ENCODE peak calls at places on chromosomes 11 and 22, in six cellular contexts. R, M, P, L, G and B are unnamed samples.

GRCh38 chr11:18802381-18803257 is 11.0 kb upstream of the PTPN5 start:
- DNase-seq in R (peak; percentile 78), M (peak; percentile 82), P (peak; percentile 90), L (peak; percentile 52), G (peak; percentile 53), B (no peak)

GRCh38 chr22:32469799-32470212 is 4.8 kb upstream of the FBXO7 start:
- DNase-seq in R (no peak), M (peak; percentile 60), P (peak; percentile 82), L (no peak), G (no peak), B (no peak)

GRCh38 chr11:19861171-19861570 is 148.5 kb downstream of the NAV2 start:
- DNase-seq in R (no peak), M (no peak), P (no peak), L (no peak), G (no peak), B (no peak)

GRCh38 chr22:40637181-40638150 is 947 bp upstream of the MRTFA start:
- DNase-seq in R (peak; percentile 76), M (no peak), P (no peak), L (peak; percentile 63), G (peak; percentile 68), B (peak; percentile 84)

GRCh38 chr11:97614571-97614970 is 1224.8 kb downstream of the JRKL start:
- DNase-seq in R (no peak), M (no peak), P (no peak), L (no peak), G (no peak), B (no peak)

GRCh38 chr11:1618231-1618630 is 3.7 kb downstream of the KRTAP5-4 start:
- DNase-seq in R (no peak), M (no peak), P (no peak), L (no peak), G (no peak), B (no peak)

GRCh38 chr11:116459233-116459632 is 313.6 kb downstream of the BUD13 start:
- DNase-seq in R (no peak), M (no peak), P (no peak), L (no peak), G (no peak), B (no peak)

GRCh38 chr11:37026326-37026725 is 428.3 kb upstream of the RAG2 start:
- DNase-seq in R (no peak), M (no peak), P (no peak), L (no peak), G (no peak), B (no peak)

GRCh38 chr11:110141812-110142211 is 48.6 kb downstream of the ZC3H12C start:
- DNase-seq in R (no peak), M (no peak), P (no peak), L (no peak), G (no peak), B (no peak)

GRCh38 chr11:61601512-61601911 is 20.6 kb upstream of the SYT7 start:
- DNase-seq in R (no peak), M (no peak), P (no peak), L (no peak), G (no peak), B (no peak)
- TF ChIP-seq EP300 in R (no peak), M (no peak), P (no peak), L (no peak), G (no peak), B (no peak)

GRCh38 chr22:41917906-41918791 is 3.3 kb upstream of the SHISA8 start:
- DNase-seq in R (peak; percentile 32), M (peak; percentile 51), P (no peak), L (peak; percentile 58), G (peak; percentile 56), B (no peak)
- TF ChIP-seq EP300 in R (no peak), M (no peak), P (no peak), L (no peak), G (no peak), B (no peak)

DNA sequence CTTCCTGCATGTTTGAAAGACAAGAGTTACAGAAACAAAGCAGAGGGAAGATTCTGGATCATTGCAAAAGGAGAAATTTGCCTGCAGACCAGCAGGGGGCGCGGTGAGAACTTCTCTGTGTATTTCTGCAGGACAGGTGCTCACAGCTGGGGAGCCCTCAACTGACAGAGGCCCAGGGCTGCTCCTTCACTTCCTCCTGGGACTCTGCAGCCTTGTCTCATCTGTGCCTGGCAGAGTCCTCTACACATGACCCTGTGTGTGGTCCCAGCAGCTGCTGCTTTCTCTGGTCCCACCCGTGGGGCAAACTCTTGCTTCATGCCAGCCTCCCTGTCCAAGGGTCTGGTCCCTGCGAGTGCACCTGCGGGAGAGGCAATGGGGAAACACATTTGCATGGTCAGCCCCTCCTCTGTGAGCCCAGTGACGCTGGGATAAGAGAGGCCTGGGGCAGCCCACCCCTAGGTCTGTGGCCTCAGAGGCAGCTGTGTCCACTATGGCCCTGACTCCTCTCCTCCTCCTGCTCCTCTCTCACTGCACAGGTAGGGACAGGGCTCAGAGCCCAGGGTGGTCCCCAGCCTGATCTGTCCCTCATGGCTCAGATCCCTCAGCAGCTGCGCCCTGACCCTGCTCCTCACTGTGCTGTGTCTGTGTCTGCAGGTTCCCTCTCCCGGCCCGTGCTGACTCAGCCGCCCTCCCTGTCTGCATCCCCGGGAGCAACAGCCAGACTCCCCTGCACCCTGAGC is 43.2 kb upstream of the VPREB1 start:
- DNase-seq in R (no peak), M (peak; percentile 48), P (no peak), L (peak; percentile 48), G (no peak), B (no peak)
- TF ChIP-seq EP300 in R (no peak), M (no peak), P (no peak), L (no peak), G (no peak), B (no peak)

GRCh38 chr22:30680998-30681770 is 13.5 kb upstream of the OSBP2 start:
- DNase-seq in R (no peak), M (no peak), P (no peak), L (no peak), G (no peak), B (no peak)

GRCh38 chr22:30687358-30687757 is 7.3 kb upstream of the OSBP2 start:
- DNase-seq in R (no peak), M (no peak), P (no peak), L (no peak), G (no peak), B (no peak)

GRCh38 chr22:30685178-30685577 is 9.5 kb upstream of the OSBP2 start:
- DNase-seq in R (no peak), M (no peak), P (no peak), L (no peak), G (no peak), B (no peak)

GRCh38 chr22:30681840-30682239 is 12.8 kb upstream of the OSBP2 start:
- DNase-seq in R (no peak), M (no peak), P (no peak), L (no peak), G (no peak), B (no peak)
- TF ChIP-seq EP300 in R (no peak), M (no peak), P (no peak), L (no peak), G (no peak), B (no peak)

DNA sequence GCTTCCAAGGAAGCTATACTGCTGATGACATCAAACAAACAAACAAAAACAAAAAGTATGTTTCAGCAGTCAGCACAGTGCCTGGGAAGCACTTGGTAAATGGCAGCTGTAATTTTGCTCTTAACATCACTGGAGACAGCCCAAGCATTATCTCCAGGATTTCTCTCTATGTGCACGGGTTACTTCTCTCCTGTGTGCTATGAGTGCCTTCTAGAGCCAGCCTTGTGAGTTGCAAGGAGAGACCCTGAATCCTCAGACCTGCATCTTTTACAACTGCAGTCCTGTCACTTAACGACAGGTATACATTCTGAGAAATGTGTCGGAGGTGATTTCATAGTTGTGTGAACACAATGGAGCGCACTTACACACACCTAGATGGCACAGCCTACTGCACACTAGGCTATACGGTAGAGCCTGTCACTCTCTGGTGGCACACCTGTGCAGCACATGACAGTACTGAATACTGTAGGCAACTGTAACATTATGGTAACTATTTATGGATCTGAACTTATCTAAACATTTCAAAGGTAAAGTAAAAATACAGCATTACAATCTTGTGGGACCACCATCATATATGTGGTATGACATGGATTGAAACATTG is 662.5 kb upstream of the B3GAT1 start:
- DNase-seq in R (no peak), M (no peak), P (no peak), L (no peak), G (no peak), B (no peak)
- TF ChIP-seq EP300 in R (no peak), M (no peak), P (no peak), L (no peak), G (no peak), B (no peak)

DNA sequence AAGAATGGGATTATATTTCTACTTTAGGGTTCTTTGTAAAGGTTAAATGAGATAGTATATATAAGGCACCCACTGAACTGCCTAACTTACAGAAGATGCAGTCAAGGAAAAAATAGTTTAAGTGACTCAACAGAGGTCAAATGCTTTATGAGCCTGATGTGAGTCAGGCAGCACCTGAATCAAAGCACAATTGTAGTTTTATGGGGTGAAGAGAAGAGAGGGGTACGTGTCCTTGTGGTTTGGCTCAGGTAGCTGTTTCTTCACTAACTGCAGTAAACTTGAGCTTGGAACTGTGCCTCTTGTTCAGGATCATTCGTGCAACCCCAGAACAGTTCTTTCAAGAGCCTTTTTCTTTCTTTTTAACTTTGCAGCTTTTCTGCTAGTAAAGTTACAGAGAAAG is 125.2 kb upstream of the SPON1 start:
- DNase-seq in R (no peak), M (no peak), P (no peak), L (no peak), G (no peak), B (no peak)
- TF ChIP-seq EP300 in R (no peak), M (no peak), P (no peak), L (no peak), G (no peak), B (no peak)

DNA sequence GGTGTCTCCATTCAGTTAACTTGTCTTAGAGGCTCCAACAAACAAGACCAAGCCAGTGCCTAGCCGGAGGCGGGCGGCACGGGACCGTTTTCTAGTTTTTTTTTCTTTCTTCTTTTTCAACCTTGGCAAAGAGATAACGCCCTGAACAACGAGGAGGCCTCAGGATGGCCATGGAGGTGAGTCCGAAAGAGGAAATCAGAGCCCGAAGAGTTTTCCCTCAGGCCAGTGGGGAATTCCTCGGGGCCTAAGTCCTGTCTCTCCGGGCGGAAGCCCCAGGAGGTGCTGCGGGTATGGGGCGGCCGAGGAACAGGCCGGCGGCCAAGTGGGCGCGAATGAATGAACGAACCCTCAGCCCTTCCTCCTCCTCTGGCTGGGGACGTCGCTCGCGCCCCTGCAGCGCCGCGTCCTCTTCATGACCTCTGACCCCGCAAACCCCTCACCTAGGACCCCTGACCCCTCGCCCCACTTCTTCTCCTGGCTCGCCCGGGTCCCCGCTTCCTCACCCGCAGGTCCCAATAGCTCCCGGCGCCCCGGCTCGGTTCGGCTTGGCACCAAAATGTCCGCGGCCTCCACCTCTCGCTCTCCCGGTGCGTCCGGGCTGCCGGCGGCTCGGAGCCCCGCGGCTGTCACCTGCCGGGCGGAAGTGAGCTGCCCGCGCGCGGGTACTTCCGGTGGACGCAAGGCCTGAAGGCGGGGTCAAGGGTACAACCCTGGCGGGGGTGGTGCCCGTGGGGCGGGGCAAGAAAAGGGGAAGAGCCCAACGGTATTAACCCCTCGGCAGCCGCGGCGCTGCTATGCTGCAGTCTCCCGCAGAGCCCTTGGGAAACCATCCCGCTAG is at the start of gene AP1B1:
- DNase-seq in R (peak; percentile 84), M (peak; percentile 89), P (peak; percentile 96), L (peak; percentile 98), G (peak; percentile 97), B (peak; percentile 95)
- TF ChIP-seq EP300 in R (peak; percentile 79), M (no peak), P (no peak), L (no peak), G (peak; percentile 12), B (no peak)

DNA sequence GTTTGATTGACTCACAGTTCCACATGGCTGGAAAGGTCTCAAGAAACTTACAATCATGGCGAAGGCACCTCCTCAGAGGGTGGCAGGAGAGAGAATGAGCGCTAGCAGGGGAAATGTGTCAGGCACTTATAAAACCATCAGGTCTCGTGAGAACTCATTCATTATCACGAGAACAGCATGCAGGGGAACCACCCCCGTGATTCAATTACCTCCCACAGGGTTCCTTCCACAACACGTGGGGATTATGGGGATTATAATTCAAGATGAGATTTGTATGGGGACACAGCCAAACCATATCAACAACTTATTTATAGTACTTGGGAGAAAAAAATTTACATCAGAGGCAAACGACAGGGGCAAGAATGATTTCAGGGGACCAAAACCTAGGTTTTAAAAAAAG is 3.0 kb downstream of the ME3 start:
- DNase-seq in R (no peak), M (no peak), P (no peak), L (no peak), G (no peak), B (no peak)
- TF ChIP-seq EP300 in R (no peak), M (no peak), P (no peak), L (no peak), G (no peak), B (no peak)